ENCODE peak calls at places on chromosomes 16 and 17, in ten cellular contexts. U is hepatocyte, Y is heart left ventricle, H is AG04450, A is transverse colon, X is colonic mucosa, M is brain microvascular endothelial cell, K is dorsolateral prefrontal cortex, W is left ventricle myocardium inferior, J is fibroblast of pulmonary artery. O is an unnamed sample.

GRCh38 chr16:81863630-81864352 is 84.7 kb downstream of the PLCG2 start:
- DNase-seq in U (no peak), Y (no peak), H (no peak), A (peak; percentile 50), X (no peak), M (no peak), K (no peak), W (no peak), J (no peak), O (no peak)

GRCh38 chr16:54930034-54930938 is at the start of gene IRX5:
- DNase-seq in U (peak; percentile 95), Y (peak; percentile 92), H (no peak), A (peak; percentile 65), X (peak; percentile 80), M (peak; percentile 89), K (peak; percentile 58), W (peak; percentile 91), J (peak; percentile 96), O (peak; percentile 93)

GRCh38 chr16:4330277-4330882 is 14.5 kb downstream of the GLIS2 start:
- DNase-seq in U (peak; percentile 87), Y (peak; percentile 85), H (no peak), A (peak; percentile 83), X (peak; percentile 84), M (no peak), K (peak; percentile 84), W (peak; percentile 85), J (peak; percentile 77), O (peak; percentile 81)

GRCh38 chr16:23060458-23061320 is 88.6 kb downstream of the USP31 start:
- DNase-seq in U (peak; percentile 83), Y (peak; percentile 61), H (peak; percentile 47), A (peak; percentile 72), X (peak; percentile 70), M (peak; percentile 76), K (peak; percentile 82), W (peak; percentile 57), J (peak; percentile 82), O (peak; percentile 66)

GRCh38 chr16:13767215-13767614 is 152.7 kb upstream of the ERCC4 start:
- DNase-seq in U (peak; percentile 60), Y (no peak), H (no peak), A (no peak), X (no peak), M (no peak), K (no peak), W (no peak), J (no peak), O (no peak)

GRCh38 chr16:50627419-50627818 is 53.7 kb downstream of the SNX20 start:
- DNase-seq in U (peak; percentile 56), Y (peak; percentile 59), H (no peak), A (peak; percentile 48), X (peak; percentile 35), M (no peak), K (no peak), W (peak; percentile 50), J (peak; percentile 24), O (no peak)

GRCh38 chr17:80855968-80856862 is 135.4 kb upstream of the CHMP6 start:
- DNase-seq in U (peak; percentile 73), Y (no peak), H (peak; percentile 96), A (peak; percentile 46), X (no peak), M (peak; percentile 99), K (no peak), W (no peak), J (peak; percentile 95), O (no peak)

GRCh38 chr16:86565644-86566511 is 751 bp upstream of the FOXC2 start:
- DNase-seq in U (no peak), Y (no peak), H (no peak), A (no peak), X (no peak), M (no peak), K (no peak), W (no peak), J (no peak), O (no peak)

GRCh38 chr16:68387301-68387700 is 61.0 kb downstream of the SMPD3 start:
- DNase-seq in U (peak; percentile 55), Y (no peak), H (no peak), A (peak; percentile 89), X (peak; percentile 93), M (no peak), K (no peak), W (no peak), J (no peak), O (no peak)

GRCh38 chr17:71801301-71801700 is 319.5 kb upstream of the SOX9 start:
- DNase-seq in U (no peak), Y (no peak), H (no peak), A (no peak), X (no peak), M (no peak), K (peak; percentile 38), W (no peak), J (no peak), O (no peak)

GRCh38 chr17:81306491-81306890 is 11.4 kb upstream of the SLC38A10 start:
- DNase-seq in U (no peak), Y (no peak), H (no peak), A (no peak), X (no peak), M (no peak), K (no peak), W (no peak), J (no peak), O (no peak)

GRCh38 chr17:66673668-66674276 is 161.1 kb upstream of the CACNG5 start:
- DNase-seq in U (peak; percentile 78), Y (peak; percentile 31), H (peak; percentile 39), A (peak; percentile 57), X (peak; percentile 71), M (peak; percentile 73), K (peak; percentile 60), W (no peak), J (peak; percentile 78), O (peak; percentile 49)

GRCh38 chr17:55177159-55177913 is 87.4 kb upstream of the HLF start:
- DNase-seq in U (no peak), Y (no peak), H (no peak), A (no peak), X (no peak), M (no peak), K (no peak), W (no peak), J (peak; percentile 27), O (no peak)

GRCh38 chr17:52297230-52298010 is 138.9 kb upstream of the CA10 start:
- DNase-seq in U (peak; percentile 20), Y (no peak), H (no peak), A (no peak), X (no peak), M (no peak), K (no peak), W (no peak), J (no peak), O (no peak)
- TF ChIP-seq CTCF in U (peak; percentile 27), Y (no peak), H (no peak), A (no peak), X (no peak), M (no peak), K (no peak), W (no peak), J (no peak), O (no peak)

GRCh38 chr16:17850626-17851265 is 380.0 kb upstream of the XYLT1 start:
- DNase-seq in U (no peak), Y (no peak), H (no peak), A (no peak), X (no peak), M (no peak), K (no peak), W (no peak), J (no peak), O (no peak)
- H3K4me3 ChIP-seq in U (no peak overlapping the region), Y (no peak overlapping the region), H (no peak overlapping the region), A (no peak overlapping the region), X (no peak overlapping the region), M (no peak overlapping the region), K (no peak overlapping the region), W (no peak overlapping the region), J (no peak overlapping the region), O (no peak overlapping the region)

GRCh38 chr17:11871773-11872172 is 125.5 kb downstream of the ZNF18 start:
- DNase-seq in U (no peak), Y (no peak), H (no peak), A (no peak), X (no peak), M (no peak), K (no peak), W (no peak), J (no peak), O (no peak)
- TF ChIP-seq CTCF in U (no peak), Y (no peak), H (no peak), A (no peak), X (no peak), M (no peak), K (no peak), W (no peak), J (no peak), O (no peak)

GRCh38 chr17:74245145-74245817 is 28.8 kb upstream of the DNAI2 start:
- DNase-seq in U (no peak), Y (no peak), H (no peak), A (no peak), X (no peak), M (no peak), K (peak; percentile 93), W (no peak), J (no peak), O (no peak)
- H3K4me3 ChIP-seq in U (no peak overlapping the region), Y (no peak overlapping the region), H (no peak overlapping the region), A (no peak overlapping the region), X (no peak overlapping the region), M (no peak overlapping the region), K (peak overlapping the region; percentile 36), W (no peak overlapping the region), J (no peak overlapping the region), O (no peak overlapping the region)

GRCh38 chr16:75109732-75110243 is 6.8 kb downstream of the LDHD start:
- DNase-seq in U (no peak), Y (peak; percentile 78), H (no peak), A (peak; percentile 80), X (peak; percentile 75), M (no peak), K (peak; percentile 65), W (peak; percentile 78), J (no peak), O (no peak)
- TF ChIP-seq CTCF in U (no peak), Y (no peak), H (no peak), A (peak; percentile 15), X (no peak), M (no peak), K (no peak), W (no peak), J (no peak), O (no peak)

GRCh38 chr16:57689772-57690558 is 4.6 kb upstream of the DRC7 start:
- DNase-seq in U (no peak), Y (peak; percentile 45), H (no peak), A (no peak), X (no peak), M (no peak), K (no peak), W (no peak), J (no peak), O (no peak)
- H3K4me3 ChIP-seq in U (no peak overlapping the region), Y (no peak overlapping the region), H (no peak overlapping the region), A (no peak overlapping the region), X (no peak overlapping the region), M (no peak overlapping the region), K (no peak overlapping the region), W (no peak overlapping the region), J (no peak overlapping the region), O (no peak overlapping the region)